ENCODE peak calls at places on chromosomes 16 and 17, in seven cellular contexts. O is fibroblast of mammary gland, K is GM23338, G is sigmoid colon, X is left ventricle myocardium inferior, Y is brain microvascular endothelial cell, D is AG04449. Q is an unnamed sample.

GRCh38 chr17:68763551-68763950 is 162.4 kb upstream of the FAM20A start:
- DNase-seq in K (no peak), X (no peak), Y (peak; percentile 3), D (no peak), O (peak; percentile 73), G (no peak), Q (no peak)

GRCh38 chr17:828761-829160 is 46.6 kb downstream of the MRM3 start:
- DNase-seq in K (no peak), O (peak; percentile 52), Y (no peak), G (no peak), X (no peak), D (no peak), Q (no peak)

GRCh38 chr17:74960739-74961342 is 11.7 kb downstream of the HID1 start:
- DNase-seq in K (peak; percentile 84), Y (peak; percentile 17), X (no peak), G (no peak), D (no peak), O (peak; percentile 15), Q (peak; percentile 48)

GRCh38 chr17:57650548-57650947 is 94.6 kb downstream of the CCDC182 start:
- DNase-seq in Y (no peak), X (no peak), K (peak; percentile 52), G (no peak), O (no peak), D (no peak), Q (no peak)

GRCh38 chr16:9847146-9847545 is 335.1 kb downstream of the GRIN2A start:
- DNase-seq in X (no peak), G (no peak), O (peak; percentile 60), D (no peak), Y (no peak), K (no peak), Q (peak; percentile 52)

GRCh38 chr16:12539185-12539929 is 264.3 kb downstream of the CPPED1 start:
- DNase-seq in K (no peak), Y (peak; percentile 70), D (peak; percentile 49), G (no peak), X (no peak), O (peak; percentile 35), Q (peak; percentile 37)

GRCh38 chr16:78462261-78463208 is 363.1 kb downstream of the WWOX start:
- DNase-seq in O (no peak), G (no peak), Y (no peak), D (no peak), K (no peak), X (no peak), Q (no peak)

GRCh38 chr16:87715231-87715630 is 50.6 kb downstream of the KLHDC4 start:
- DNase-seq in O (no peak), K (no peak), X (no peak), D (no peak), G (no peak), Y (no peak), Q (no peak)

GRCh38 chr17:39628655-39629493 is 2.1 kb downstream of the PPP1R1B start:
- DNase-seq in K (no peak), Y (no peak), X (no peak), D (no peak), G (no peak), O (no peak), Q (no peak)

GRCh38 chr17:19339341-19339815 is 23.1 kb downstream of the B9D1 start:
- DNase-seq in Y (no peak), K (no peak), D (no peak), X (no peak), O (no peak), G (no peak), Q (no peak)

GRCh38 chr16:49466881-49467280 is 93.3 kb downstream of the C16orf78 start:
- DNase-seq in Y (no peak), G (peak; percentile 51), O (no peak), D (no peak), K (no peak), X (no peak), Q (no peak)

GRCh38 chr16:48082516-48082915 is 73.3 kb downstream of the ABCC12 start:
- DNase-seq in Y (peak; percentile 24), G (no peak), X (peak; percentile 25), D (no peak), O (peak; percentile 75), K (no peak), Q (peak; percentile 69)

GRCh38 chr17:69460963-69461922 is 46.7 kb downstream of the MAP2K6 start:
- DNase-seq in O (no peak), D (no peak), G (no peak), K (peak; percentile 21), X (no peak), Y (no peak), Q (no peak)

GRCh38 chr17:69857412-69857835 is 217.6 kb upstream of the KCNJ16 start:
- DNase-seq in D (no peak), Y (peak; percentile 58), K (no peak), O (peak; percentile 92), X (no peak), G (no peak), Q (peak; percentile 93)

GRCh38 chr16:31043352-31043751 is 10.0 kb downstream of the STX4 start:
- DNase-seq in K (no peak), O (no peak), X (no peak), G (no peak), D (no peak), Y (no peak), Q (no peak)

GRCh38 chr16:8346291-8346690 is 244.0 kb downstream of the TMEM114 start:
- DNase-seq in Y (no peak), D (no peak), X (no peak), O (no peak), K (peak; percentile 45), G (no peak), Q (no peak)

GRCh38 chr17:30600830-30601494 is 123.8 kb downstream of the GOSR1 start:
- DNase-seq in G (no peak), Y (no peak), D (no peak), X (no peak), O (peak; percentile 18), K (peak; percentile 27), Q (no peak)

GRCh38 chr17:9445424-9445823 is 130.2 kb downstream of the STX8 start:
- DNase-seq in Y (no peak), X (no peak), K (no peak), O (no peak), G (no peak), D (no peak), Q (no peak)

GRCh38 chr16:7644171-7644570 is 311.5 kb downstream of the RBFOX1 start:
- DNase-seq in O (no peak), D (no peak), Y (no peak), X (no peak), K (no peak), G (no peak), Q (no peak)

GRCh38 chr17:77372444-77373297 is 231.9 kb downstream of the SEC14L1 start:
- DNase-seq in K (peak; percentile 94), Y (no peak), G (peak; percentile 95), D (no peak), O (peak; percentile 81), X (peak; percentile 91), Q (peak; percentile 64)

GRCh38 chr17:78559749-78560368 is 17.3 kb downstream of the DNAH17 start:
- DNase-seq in D (no peak), K (peak; percentile 70), G (no peak), O (no peak), Y (no peak), X (no peak), Q (no peak)

GRCh38 chr17:73203788-73204479 is 11.1 kb downstream of the COG1 start:
- DNase-seq in K (no peak), Y (no peak), D (no peak), X (no peak), O (no peak), G (no peak), Q (no peak)

DNA sequence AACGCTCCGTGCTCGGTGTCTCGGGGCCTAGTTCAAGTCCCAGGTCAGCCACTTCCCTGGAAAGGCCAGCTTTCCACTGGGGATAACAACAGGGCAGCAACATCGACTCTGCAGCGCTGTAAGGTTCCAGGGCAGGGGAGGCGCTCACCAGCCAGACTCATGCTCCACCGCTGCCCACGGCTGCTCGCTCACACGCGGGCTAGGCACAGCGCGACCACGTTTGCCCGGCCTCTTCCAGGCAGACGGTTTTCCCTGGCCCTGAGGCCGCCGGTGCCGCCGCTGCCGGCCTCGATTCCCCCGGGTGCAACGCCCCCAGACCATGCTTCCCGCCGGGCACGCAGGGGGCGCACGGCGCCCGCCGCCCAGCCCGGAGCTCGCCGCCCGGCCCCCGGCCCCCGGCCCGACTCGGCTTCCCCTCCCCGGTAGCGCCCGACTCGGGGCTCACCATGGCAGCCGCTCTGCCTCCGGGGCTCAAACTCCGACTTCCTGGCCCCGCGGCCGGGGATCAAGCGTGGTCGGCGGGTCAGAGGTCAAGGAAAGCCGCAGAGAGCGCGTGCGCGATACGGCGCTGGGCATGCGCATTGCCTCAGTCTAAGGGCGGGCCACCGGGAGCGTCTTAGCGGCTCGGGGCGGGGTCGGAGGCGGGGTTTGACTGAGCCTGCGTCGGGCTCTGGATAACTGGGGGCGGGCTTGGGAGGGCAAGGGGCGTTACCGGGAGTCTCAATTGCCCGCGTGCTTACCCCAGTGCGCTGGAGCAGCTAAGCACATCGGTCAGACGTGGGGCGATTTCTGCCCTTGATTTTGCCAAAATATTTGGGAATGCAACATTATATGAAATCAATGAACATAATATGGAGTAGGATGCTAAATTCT is at the start of gene PAM16:
- DNase-seq in Y (peak; percentile 91), D (peak; percentile 47), K (peak; percentile 98), O (peak; percentile 93), G (peak; percentile 98), X (peak; percentile 98), Q (peak; percentile 96)
- TF ChIP-seq CTCF in Y (no peak), D (no peak), K (no peak), O (no peak), G (no peak), X (peak; percentile 21), Q (no peak)

GRCh38 chr16:28188085-28188916 is 23.5 kb downstream of the XPO6 start:
- DNase-seq in D (no peak), K (no peak), X (no peak), G (no peak), O (no peak), Y (no peak), Q (no peak)

GRCh38 chr16:28184625-28185024 is 27.1 kb downstream of the XPO6 start:
- DNase-seq in O (no peak), G (no peak), X (no peak), K (no peak), D (no peak), Y (no peak), Q (no peak)

GRCh38 chr16:28189237-28189636 is 22.5 kb downstream of the XPO6 start:
- DNase-seq in O (peak; percentile 50), K (no peak), X (no peak), G (no peak), Y (no peak), D (no peak), Q (peak; percentile 19)

GRCh38 chr16:28186752-28187151 is 25.0 kb downstream of the XPO6 start:
- DNase-seq in Y (no peak), G (no peak), X (no peak), O (peak; percentile 73), D (no peak), K (no peak), Q (no peak)

GRCh38 chr16:28187595-28188004 is 24.2 kb downstream of the XPO6 start:
- DNase-seq in D (no peak), K (no peak), O (no peak), G (no peak), X (no peak), Y (no peak), Q (no peak)
- H3K4me3 ChIP-seq in D (no peak overlapping the region), K (no peak overlapping the region), O (no peak overlapping the region), G (no peak overlapping the region), X (no peak overlapping the region), Y (no peak overlapping the region), Q (no peak overlapping the region)

GRCh38 chr16:80803341-80804060 is 897 bp downstream of the CDYL2 start:
- DNase-seq in O (no peak), X (peak; percentile 29), K (peak; percentile 58), Y (no peak), D (no peak), G (no peak), Q (peak; percentile 24)
- TF ChIP-seq CTCF in O (peak; percentile 36), X (peak; percentile 47), K (peak; percentile 83), Y (peak; percentile 76), D (peak; percentile 77), G (no peak), Q (peak; percentile 64)

GRCh38 chr16:29993191-29993902 is 2.1 kb downstream of the HIRIP3 start:
- DNase-seq in O (no peak), G (no peak), Y (no peak), D (no peak), K (no peak), X (no peak), Q (no peak)
- H3K4me3 ChIP-seq in O (no peak overlapping the region), G (no peak overlapping the region), Y (no peak overlapping the region), D (no peak overlapping the region), K (no peak overlapping the region), X (no peak overlapping the region), Q (no peak overlapping the region)